ENCODE peak calls at places on chromosomes 2 and 18, in nine cellular contexts. Z, Y, R, C, M, I, X, Q and A are unnamed samples.

GRCh38 chr2:161400076-161400475 is 16.0 kb upstream of the TBR1 start:
- DNase-seq in X (peak), Q (no peak), Y (no peak), M (no peak), I (peak), R (peak), C (no peak), Z (no peak), A (no peak)

GRCh38 chr2:101380376-101380775 is 6.9 kb downstream of the CREG2 start:
- DNase-seq in Z (no peak), X (peak), Y (no peak), R (peak), Q (no peak), C (no peak), M (no peak), I (no peak), A (no peak)

GRCh38 chr2:225400546-225400945 is 1.0 kb downstream of the NYAP2 start:
- DNase-seq in I (no peak), Q (no peak), R (no peak), X (no peak), Z (no peak), C (no peak), Y (no peak), M (no peak), A (no peak)

GRCh38 chr2:173978447-173978846 is 13.3 kb upstream of the SP3 start:
- DNase-seq in Q (no peak), C (no peak), R (peak), I (peak), X (no peak), M (no peak), Y (no peak), Z (no peak), A (no peak)

GRCh38 chr2:138294451-138294850 is 207.1 kb upstream of the SPOPL start:
- DNase-seq in M (no peak), R (peak), Z (no peak), Q (no peak), I (no peak), C (no peak), X (no peak), Y (no peak), A (no peak)

GRCh38 chr2:147174824-147175254 is 670.0 kb upstream of the ACVR2A start:
- DNase-seq in I (no peak), M (no peak), Q (no peak), X (no peak), Y (peak), R (no peak), Z (no peak), C (no peak), A (no peak)

GRCh38 chr2:238462782-238463396 is 36.2 kb downstream of the ASB1 start:
- DNase-seq in M (no peak), Z (no peak), I (peak), Y (peak), C (no peak), R (peak), X (peak), Q (no peak), A (peak)

GRCh38 chr18:51153659-51154371 is 43.7 kb downstream of the MEX3C start:
- DNase-seq in Z (peak), Q (no peak), C (no peak), R (no peak), I (no peak), M (no peak), Y (no peak), X (no peak), A (peak)

GRCh38 chr2:199543606-199544172 is 86.0 kb upstream of the SATB2 start:
- DNase-seq in Y (no peak), X (no peak), C (no peak), Q (no peak), M (no peak), I (no peak), R (no peak), Z (no peak), A (no peak)

GRCh38 chr2:85503168-85503610 is 35.8 kb upstream of the MAT2A start:
- DNase-seq in C (peak), M (no peak), Q (no peak), Z (no peak), Y (no peak), R (no peak), I (peak), X (no peak), A (no peak)

GRCh38 chr18:12088096-12088495 is 5.5 kb upstream of the ANKRD62 start:
- DNase-seq in Q (no peak), I (no peak), Z (no peak), Y (no peak), X (no peak), R (no peak), C (no peak), M (no peak), A (no peak)

GRCh38 chr2:70098032-70098431 is 10.8 kb downstream of the PCBP1 start:
- DNase-seq in Z (no peak), M (no peak), X (no peak), I (no peak), Y (no peak), C (no peak), R (no peak), Q (no peak), A (no peak)

GRCh38 chr18:48328473-48329205 is 80.5 kb downstream of the ZBTB7C start:
- DNase-seq in C (no peak), I (peak), Z (no peak), Y (no peak), R (peak), M (no peak), X (peak), Q (no peak), A (no peak)

GRCh38 chr2:71605781-71606241 is 152.4 kb downstream of the DYSF start:
- DNase-seq in Y (no peak), R (no peak), M (peak), Q (no peak), X (no peak), C (no peak), I (no peak), Z (peak), A (no peak)
- H3K4me3 ChIP-seq in Y (no peak), R (no peak), M (no peak), Q (no peak), X (no peak), C (no peak), I (no peak), Z (no peak), A (no peak)

GRCh38 chr2:215879977-215880940 is 133.1 kb downstream of the MREG start:
- DNase-seq in Q (no peak), R (no peak), M (no peak), I (no peak), X (no peak), Y (no peak), Z (no peak), C (no peak), A (no peak)
- H3K4me3 ChIP-seq in Q (no peak), R (no peak), M (no peak), I (no peak), X (no peak), Y (no peak), Z (no peak), C (no peak), A (no peak)

GRCh38 chr18:76467371-76468190 is 27.5 kb downstream of the ZNF516 start:
- DNase-seq in R (peak), Z (no peak), Q (no peak), X (no peak), C (no peak), M (peak), I (no peak), Y (peak), A (no peak)
- H3K4me3 ChIP-seq in R (no peak), Z (peak), Q (no peak), X (no peak), C (no peak), M (no peak), I (no peak), Y (no peak), A (no peak)

DNA sequence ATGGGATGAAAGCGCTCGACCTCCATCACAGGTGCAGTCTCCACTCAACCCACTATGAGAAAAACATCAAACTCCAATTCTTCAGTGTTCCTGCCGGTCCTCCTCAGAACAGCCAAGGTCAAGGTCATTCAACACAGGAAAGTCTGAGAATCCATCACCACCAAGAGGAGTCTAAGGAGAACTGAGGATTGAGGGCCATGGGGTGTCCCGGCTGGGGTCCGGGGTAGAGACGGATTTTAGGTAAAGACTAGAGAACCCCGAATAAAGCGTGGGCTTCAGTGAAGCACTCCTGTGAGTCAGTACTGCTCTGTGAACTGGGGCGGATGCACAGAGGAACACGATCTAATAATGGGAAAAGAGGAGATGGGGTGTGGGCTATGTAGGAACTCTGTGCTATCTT is 41.8 kb downstream of the PTGR3 start:
- DNase-seq in I (no peak), C (no peak), R (no peak), Z (no peak), Y (no peak), X (no peak), Q (no peak), M (peak), A (no peak)
- H3K4me3 ChIP-seq in I (no peak), C (no peak), R (no peak), Z (no peak), Y (no peak), X (no peak), Q (no peak), M (no peak), A (no peak)